ENCODE peak calls at places on chromosomes 12 and 14, in ten cellular contexts. N is astrocyte, I is GM23248, A is MM.1S, F is PC-3, K is HCT116, U is A673, E is H1, P is fibroblast of lung, C is mammary epithelial cell. H is an unnamed sample. For H3K9me3, the result is how much of the 10 kb centered on the place peaks cover.

GRCh38 chr14:59425322-59425945 is 39.7 kb downstream of the GPR135 start:
- DNase-seq in N (no peak), I (peak), A (no peak), F (peak), K (no peak), U (no peak), E (no peak), P (peak), C (no peak), H (no peak)

GRCh38 chr14:56112781-56113180 is 5.4 kb upstream of the PELI2 start:
- DNase-seq in N (no peak), I (no peak), A (no peak), F (no peak), K (no peak), U (no peak), E (no peak), P (no peak), C (no peak), H (no peak)

GRCh38 chr14:101215266-101215665 is 311.7 kb upstream of the RTL1 start:
- DNase-seq in N (no peak), I (no peak), A (no peak), F (no peak), K (no peak), U (no peak), E (no peak), P (no peak), C (no peak), H (peak)

GRCh38 chr12:115709410-115710065 is 568.0 kb downstream of the MED13L start:
- DNase-seq in N (no peak), I (peak), A (no peak), F (no peak), K (no peak), U (peak), E (no peak), P (peak), C (no peak), H (no peak)

GRCh38 chr12:57049890-57050289 is at the start of gene MYO1A:
- DNase-seq in N (no peak), I (peak), A (no peak), F (no peak), K (no peak), U (no peak), E (no peak), P (no peak), C (no peak), H (no peak)

GRCh38 chr14:89848165-89848564 is 106.4 kb downstream of the EFCAB11 start:
- DNase-seq in N (no peak), I (peak), A (no peak), F (no peak), K (no peak), U (no peak), E (no peak), P (peak), C (no peak), H (no peak)

GRCh38 chr14:60944206-60944605 is 36.7 kb downstream of the TRMT5 start:
- DNase-seq in N (no peak), I (peak), A (no peak), F (no peak), K (no peak), U (peak), E (no peak), P (peak), C (no peak), H (no peak)

GRCh38 chr12:131444220-131445164 is 266.4 kb upstream of the SFSWAP start:
- DNase-seq in N (no peak), I (no peak), A (no peak), F (no peak), K (no peak), U (no peak), E (peak), P (no peak), C (no peak), H (no peak)

GRCh38 chr12:101018540-101018939 is 191.5 kb downstream of the SLC5A8 start:
- DNase-seq in N (peak), I (peak), A (no peak), F (peak), K (peak), U (no peak), E (no peak), P (peak), C (peak), H (no peak)

GRCh38 chr14:74917200-74917543 is 5.9 kb downstream of the RPS6KL1 start:
- DNase-seq in N (no peak), I (no peak), A (no peak), F (no peak), K (no peak), U (no peak), E (no peak), P (no peak), C (no peak), H (no peak)

GRCh38 chr14:25607095-25607657 is 557.2 kb upstream of the STXBP6 start:
- DNase-seq in N (no peak), I (no peak), A (no peak), F (no peak), K (no peak), U (peak), E (no peak), P (no peak), C (no peak), H (no peak)

GRCh38 chr14:64478634-64479250 is 13.4 kb downstream of the AKAP5 start:
- DNase-seq in N (no peak), I (peak), A (no peak), F (peak), K (no peak), U (peak), E (no peak), P (peak), C (peak), H (no peak)

GRCh38 chr12:117228239-117228638 is 38.0 kb upstream of the FBXO21 start:
- DNase-seq in N (no peak), I (peak), A (no peak), F (peak), K (no peak), U (no peak), E (no peak), P (no peak), C (no peak), H (no peak)

GRCh38 chr14:93012516-93013367 is 89.8 kb downstream of the CHGA start:
- DNase-seq in N (no peak), I (peak), A (no peak), F (no peak), K (no peak), U (no peak), E (no peak), P (no peak), C (no peak), H (no peak)

GRCh38 chr12:64691793-64692583 is 67.2 kb downstream of the GNS start:
- DNase-seq in N (no peak), I (no peak), A (no peak), F (no peak), K (no peak), U (peak), E (no peak), P (peak), C (no peak), H (no peak)

GRCh38 chr14:101509730-101510371 is 51.4 kb upstream of the DIO3 start:
- DNase-seq in N (no peak), I (no peak), A (no peak), F (no peak), K (no peak), U (no peak), E (no peak), P (no peak), C (no peak), H (no peak)

DNA sequence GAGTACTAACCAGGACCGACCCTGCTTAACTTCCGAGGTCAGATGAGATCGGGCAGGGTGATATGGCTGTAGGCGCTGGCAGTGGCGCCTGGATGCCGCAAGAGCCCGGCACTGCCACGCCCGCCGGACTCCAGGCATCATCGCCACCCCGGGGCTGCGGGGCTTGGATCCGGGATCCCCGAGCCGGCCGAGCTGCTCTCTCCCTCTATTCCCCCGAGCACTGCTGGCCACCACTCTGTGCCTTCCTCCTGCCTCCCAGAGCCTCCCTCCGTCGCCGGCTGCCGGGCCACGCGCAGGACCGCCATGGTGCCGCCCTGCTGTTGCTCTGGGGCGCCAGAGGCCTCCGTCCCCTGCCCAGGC is 153.2 kb upstream of the ALG10B start:
- DNase-seq in N (no peak), I (no peak), A (no peak), F (no peak), K (no peak), U (no peak), E (no peak), P (no peak), C (no peak), H (no peak)
- H3K9me3 ChIP-seq in N (under half), I (under half), A (under half), F (under half), K (under half), U (under half), E (half or more), P (under half), C (under half), H (under half)

GRCh38 chr14:102544745-102545460 is 35.3 kb upstream of the ANKRD9 start:
- DNase-seq in N (no peak), I (peak), A (no peak), F (no peak), K (no peak), U (no peak), E (peak), P (no peak), C (no peak), H (no peak)
- TF ChIP-seq EZH2 in N (peak), I (no peak), A (no peak), F (no peak), K (no peak), U (no peak), E (no peak), P (no peak), C (no peak), H (no peak)

GRCh38 chr12:34343345-34343744 is 321.0 kb downstream of the ALG10 start:
- DNase-seq in N (no peak), I (no peak), A (no peak), F (no peak), K (no peak), U (no peak), E (no peak), P (no peak), C (no peak), H (no peak)

GRCh38 chr12:34345801-34346200 is 323.5 kb downstream of the ALG10 start:
- DNase-seq in N (no peak), I (no peak), A (no peak), F (peak), K (no peak), U (peak), E (no peak), P (no peak), C (no peak), H (no peak)

GRCh38 chr12:34346372-34347034 is 324.2 kb downstream of the ALG10 start:
- DNase-seq in N (no peak), I (no peak), A (no peak), F (peak), K (no peak), U (no peak), E (no peak), P (no peak), C (no peak), H (no peak)

GRCh38 chr12:34343766-34344165 is 321.5 kb downstream of the ALG10 start:
- DNase-seq in N (no peak), I (no peak), A (no peak), F (no peak), K (no peak), U (no peak), E (no peak), P (no peak), C (no peak), H (no peak)

GRCh38 chr12:34344851-34345522 is 322.7 kb downstream of the ALG10 start:
- DNase-seq in N (no peak), I (no peak), A (no peak), F (no peak), K (no peak), U (no peak), E (no peak), P (no peak), C (no peak), H (no peak)
- H3K9me3 ChIP-seq in N (under half), I (under half), A (under half), F (under half), K (under half), U (under half), E (half or more), P (under half), C (under half), H (under half)

GRCh38 chr14:22434030-22434429 is 155.0 kb downstream of the DAD1 start:
- DNase-seq in N (no peak), I (no peak), A (no peak), F (no peak), K (no peak), U (peak), E (no peak), P (no peak), C (no peak), H (no peak)

GRCh38 chr14:22432348-22432976 is 156.6 kb downstream of the DAD1 start:
- DNase-seq in N (peak), I (peak), A (no peak), F (peak), K (peak), U (peak), E (no peak), P (peak), C (peak), H (no peak)

GRCh38 chr14:22434901-22435565 is 154.0 kb downstream of the DAD1 start:
- DNase-seq in N (no peak), I (no peak), A (no peak), F (no peak), K (no peak), U (peak), E (no peak), P (no peak), C (no peak), H (no peak)

GRCh38 chr14:22429546-22429945 is 159.5 kb downstream of the DAD1 start:
- DNase-seq in N (no peak), I (no peak), A (no peak), F (no peak), K (no peak), U (no peak), E (no peak), P (no peak), C (no peak), H (no peak)

GRCh38 chr14:22433059-22433458 is 156.0 kb downstream of the DAD1 start:
- DNase-seq in N (no peak), I (no peak), A (no peak), F (no peak), K (no peak), U (peak), E (no peak), P (no peak), C (no peak), H (no peak)
- TF ChIP-seq EZH2 in N (no peak), I (no peak), A (no peak), F (no peak), K (no peak), U (no peak), E (no peak), P (no peak), C (no peak), H (no peak)

DNA sequence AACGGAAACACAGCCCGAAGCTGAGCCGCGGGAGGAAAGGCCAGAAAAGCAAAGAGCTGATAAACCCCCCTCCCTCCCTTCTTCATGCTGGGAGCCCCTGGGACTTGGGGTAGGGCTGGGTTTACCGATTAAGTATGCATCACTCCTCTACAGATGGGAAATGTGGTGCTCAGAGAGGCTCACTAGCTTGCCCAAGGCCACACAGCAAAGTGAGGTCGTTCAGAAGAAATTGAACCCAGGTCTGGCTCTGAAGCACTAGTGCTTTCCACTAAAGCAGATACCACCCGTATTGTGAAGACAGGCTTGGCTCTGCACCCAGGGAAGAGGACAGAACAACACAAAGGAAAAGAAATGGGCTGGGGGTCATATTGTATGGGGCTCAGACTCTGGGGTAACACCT is 128.9 kb downstream of the GLT1D1 start:
- DNase-seq in N (no peak), I (no peak), A (no peak), F (no peak), K (no peak), U (no peak), E (no peak), P (no peak), C (no peak), H (no peak)
- H3K9me3 ChIP-seq in N (under half), I (under half), A (under half), F (under half), K (under half), U (under half), E (under half), P (under half), C (under half), H (under half)